ENCODE peak calls at places on chromosome 2, in seven cellular contexts. One of them, this sample, is unnamed.

GRCh38 chr2:213187833-213188532 is 36.6 kb upstream of the IKZF2 start:
- DNase-seq in GM03348: peak
- DNase-seq in glutamatergic neuron: no peak
- DNase-seq in endothelial cell of umbilical vein: no peak
- DNase-seq in NCI-H226: peak
- DNase-seq in stimulated activated CD4-positive, alpha-beta T cell treated with anti-CD3 and anti-CD28 coated beads, Interleukin-1b, Interleukin-23, amount 100 ng/mL, for 4 hours: no peak
- DNase-seq in sciatic nerve: no peak
- DNase-seq in this sample: no peak

GRCh38 chr2:20536619-20537422 is 89.9 kb downstream of the RHOB start:
- DNase-seq in glutamatergic neuron: no peak
- DNase-seq in sciatic nerve: no peak
- DNase-seq in NCI-H226: no peak
- DNase-seq in GM03348: no peak
- DNase-seq in endothelial cell of umbilical vein: no peak
- DNase-seq in stimulated activated CD4-positive, alpha-beta T cell treated with anti-CD3 and anti-CD28 coated beads, Interleukin-1b, Interleukin-23, amount 100 ng/mL, for 4 hours: no peak
- DNase-seq in this sample: no peak

GRCh38 chr2:54618646-54619565 is 104.6 kb upstream of the EML6 start:
- DNase-seq in glutamatergic neuron: no peak
- DNase-seq in endothelial cell of umbilical vein: peak
- DNase-seq in GM03348: no peak
- DNase-seq in stimulated activated CD4-positive, alpha-beta T cell treated with anti-CD3 and anti-CD28 coated beads, Interleukin-1b, Interleukin-23, amount 100 ng/mL, for 4 hours: no peak
- DNase-seq in sciatic nerve: no peak
- DNase-seq in NCI-H226: no peak
- DNase-seq in this sample: no peak

GRCh38 chr2:219314804-219315468 is 5.7 kb upstream of the PTPRN start:
- DNase-seq in stimulated activated CD4-positive, alpha-beta T cell treated with anti-CD3 and anti-CD28 coated beads, Interleukin-1b, Interleukin-23, amount 100 ng/mL, for 4 hours: no peak
- DNase-seq in endothelial cell of umbilical vein: no peak
- DNase-seq in sciatic nerve: no peak
- DNase-seq in glutamatergic neuron: no peak
- DNase-seq in NCI-H226: no peak
- DNase-seq in GM03348: no peak
- DNase-seq in this sample: no peak

GRCh38 chr2:64996914-64997313 is 7.7 kb downstream of the SLC1A4 start:
- DNase-seq in endothelial cell of umbilical vein: no peak
- DNase-seq in stimulated activated CD4-positive, alpha-beta T cell treated with anti-CD3 and anti-CD28 coated beads, Interleukin-1b, Interleukin-23, amount 100 ng/mL, for 4 hours: no peak
- DNase-seq in glutamatergic neuron: no peak
- DNase-seq in NCI-H226: no peak
- DNase-seq in GM03348: no peak
- DNase-seq in sciatic nerve: no peak
- DNase-seq in this sample: no peak

GRCh38 chr2:111897924-111898702 is at the start of gene MERTK:
- DNase-seq in glutamatergic neuron: peak
- DNase-seq in sciatic nerve: peak
- DNase-seq in stimulated activated CD4-positive, alpha-beta T cell treated with anti-CD3 and anti-CD28 coated beads, Interleukin-1b, Interleukin-23, amount 100 ng/mL, for 4 hours: peak
- DNase-seq in GM03348: peak
- DNase-seq in endothelial cell of umbilical vein: peak
- DNase-seq in NCI-H226: peak
- DNase-seq in this sample: peak

GRCh38 chr2:182068811-182069210 is 83.2 kb downstream of the PPP1R1C start:
- DNase-seq in GM03348: no peak
- DNase-seq in sciatic nerve: no peak
- DNase-seq in NCI-H226: no peak
- DNase-seq in glutamatergic neuron: no peak
- DNase-seq in stimulated activated CD4-positive, alpha-beta T cell treated with anti-CD3 and anti-CD28 coated beads, Interleukin-1b, Interleukin-23, amount 100 ng/mL, for 4 hours: no peak
- DNase-seq in endothelial cell of umbilical vein: peak
- DNase-seq in this sample: no peak

GRCh38 chr2:143246815-143247744 is 117.9 kb downstream of the ARHGAP15 start:
- DNase-seq in glutamatergic neuron: no peak
- DNase-seq in NCI-H226: no peak
- DNase-seq in stimulated activated CD4-positive, alpha-beta T cell treated with anti-CD3 and anti-CD28 coated beads, Interleukin-1b, Interleukin-23, amount 100 ng/mL, for 4 hours: no peak
- DNase-seq in endothelial cell of umbilical vein: no peak
- DNase-seq in GM03348: no peak
- DNase-seq in sciatic nerve: no peak
- DNase-seq in this sample: peak

GRCh38 chr2:162963156-162963555 is 124.6 kb upstream of the KCNH7 start:
- DNase-seq in stimulated activated CD4-positive, alpha-beta T cell treated with anti-CD3 and anti-CD28 coated beads, Interleukin-1b, Interleukin-23, amount 100 ng/mL, for 4 hours: no peak
- DNase-seq in endothelial cell of umbilical vein: no peak
- DNase-seq in GM03348: no peak
- DNase-seq in glutamatergic neuron: no peak
- DNase-seq in NCI-H226: no peak
- DNase-seq in sciatic nerve: no peak
- DNase-seq in this sample: no peak

This sample was measured in Right ventricle myocardium superior.